ENCODE peak calls at places on chromosomes 12 and 14, in four cellular contexts. X is tibial nerve, G is Peyer's patch, Y is gastrocnemius medialis. P is an unnamed sample. For H3K4me1, the result is how much of the 10 kb centered on the place peaks cover.

GRCh38 chr12:80648866-80649265 is 58.6 kb upstream of the MYF6 start:
- DNase-seq in X (no peak), G (no peak), Y (no peak), P (no peak)

GRCh38 chr12:107651867-107652449 is 33.6 kb upstream of the PWP1 start:
- DNase-seq in X (no peak), G (no peak), Y (no peak), P (no peak)

GRCh38 chr12:3775385-3776035 is 22.6 kb upstream of the CRACR2A start:
- DNase-seq in X (no peak), G (no peak), Y (no peak), P (no peak)

GRCh38 chr14:39912192-39913100 is 480.2 kb upstream of the FBXO33 start:
- DNase-seq in X (no peak), G (no peak), Y (no peak), P (no peak)

GRCh38 chr12:67630373-67631088 is 18.0 kb upstream of the DYRK2 start:
- DNase-seq in X (no peak), G (peak), Y (peak), P (peak)

GRCh38 chr12:130051900-130052299 is 110.4 kb upstream of the FZD10 start:
- DNase-seq in X (no peak), G (no peak), Y (no peak), P (no peak)

GRCh38 chr14:100819829-100820475 is 6.0 kb upstream of the MEG3 start:
- DNase-seq in X (no peak), G (no peak), Y (no peak), P (no peak)

GRCh38 chr14:96130391-96130790 is 74.2 kb upstream of the BDKRB2 start:
- DNase-seq in X (no peak), G (no peak), Y (no peak), P (no peak)

GRCh38 chr12:79124385-79124784 is 259.8 kb downstream of the SYT1 start:
- DNase-seq in X (no peak), G (no peak), Y (no peak), P (no peak)

GRCh38 chr14:90275820-90276219 is 19.5 kb downstream of the PSMC1 start:
- DNase-seq in X (no peak), G (no peak), Y (no peak), P (no peak)

GRCh38 chr12:124967016-124967739 is 21.8 kb downstream of the DHX37 start:
- DNase-seq in X (no peak), G (no peak), Y (no peak), P (no peak)

DNA sequence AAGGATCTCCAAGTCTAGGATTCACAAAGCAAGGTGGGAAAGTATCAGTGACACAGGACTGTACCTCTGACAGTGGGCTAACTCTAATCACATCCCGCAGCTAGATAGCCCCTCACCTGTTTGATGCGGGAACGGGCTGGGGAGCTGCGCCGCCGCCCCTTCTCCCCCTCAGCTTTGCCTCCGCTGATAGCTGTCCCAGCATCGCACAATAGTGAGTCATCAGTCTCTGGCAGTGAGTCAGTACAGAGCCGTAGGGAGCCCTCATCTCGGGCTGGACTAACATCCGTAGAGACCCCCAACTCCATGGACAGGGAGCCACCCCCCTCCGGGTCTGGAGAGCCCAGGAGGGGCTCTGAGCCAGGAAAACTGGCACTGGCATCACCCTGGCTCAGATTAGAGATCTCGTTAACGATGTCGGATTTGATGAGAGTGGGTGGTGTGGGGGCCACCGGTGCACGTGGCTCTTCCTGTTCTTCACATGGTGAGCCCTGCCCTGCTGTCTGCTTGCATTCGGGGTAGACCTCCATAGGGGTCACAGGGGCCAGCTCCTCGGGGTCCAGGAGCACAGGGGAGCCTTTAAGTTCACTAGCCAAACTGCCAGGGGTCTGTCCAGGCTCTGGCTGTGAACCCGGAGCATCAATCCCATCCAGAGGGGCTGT is 10.9 kb downstream of the KMT2D start:
- DNase-seq in X (no peak), G (peak), Y (no peak), P (no peak)
- TF ChIP-seq POLR2A in X (no peak), G (no peak), Y (no peak), P (no peak)

DNA sequence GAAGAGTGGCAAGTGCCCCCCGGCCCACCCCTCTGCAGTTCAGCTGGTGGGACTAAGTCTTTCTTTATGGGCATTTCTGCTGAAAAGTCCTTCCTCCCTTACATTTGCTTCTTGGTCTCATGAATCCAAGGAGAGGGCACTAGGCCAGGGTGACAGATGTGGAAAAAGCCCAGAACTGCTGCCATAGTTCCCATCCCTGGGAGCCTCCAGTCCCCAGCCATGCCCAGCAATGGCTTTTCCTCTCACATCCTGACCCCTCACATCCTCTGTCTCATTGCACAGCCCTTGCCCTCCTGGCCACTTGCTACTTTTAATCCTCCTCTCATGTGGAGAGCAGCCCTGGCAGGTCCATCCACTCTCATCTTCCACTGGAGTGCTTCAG is 122.5 kb downstream of the ZFP36L1 start:
- DNase-seq in X (no peak), G (no peak), Y (no peak), P (no peak)
- H3K4me1 ChIP-seq in X (under half), G (under half), Y (under half), P (half or more)

GRCh38 chr12:128796439-128797118 is 27.2 kb downstream of the SLC15A4 start:
- DNase-seq in X (no peak), G (no peak), Y (peak), P (no peak)
- TF ChIP-seq POLR2A in X (no peak), G (no peak), Y (peak), P (no peak)

GRCh38 chr14:98514016-98514415 is 758.0 kb downstream of the BCL11B start:
- DNase-seq in X (no peak), G (no peak), Y (no peak), P (no peak)
- H3K4me1 ChIP-seq in X (under half), G (under half), Y (under half), P (under half)

DNA sequence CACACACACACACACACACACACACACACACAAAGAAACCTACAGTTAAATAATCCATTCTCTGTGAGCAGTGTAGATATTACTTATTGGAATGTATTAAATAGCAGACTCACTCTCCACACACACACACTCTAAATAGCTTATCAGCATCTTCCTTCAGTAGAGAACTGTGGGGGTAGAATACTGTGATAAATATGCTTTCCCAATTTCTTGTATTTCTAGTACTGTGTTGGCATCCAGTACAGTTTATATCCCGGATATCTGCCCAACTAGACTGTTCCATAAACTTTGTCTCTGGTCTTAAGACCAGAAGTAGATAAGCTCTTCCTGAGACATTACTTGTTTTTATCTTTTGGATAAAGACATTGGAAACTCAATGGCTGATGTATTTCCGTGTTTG is 136.2 kb upstream of the PDZRN4 start:
- DNase-seq in X (no peak), G (no peak), Y (no peak), P (no peak)
- TF ChIP-seq POLR2A in X (no peak), G (no peak), Y (no peak), P (no peak)

DNA sequence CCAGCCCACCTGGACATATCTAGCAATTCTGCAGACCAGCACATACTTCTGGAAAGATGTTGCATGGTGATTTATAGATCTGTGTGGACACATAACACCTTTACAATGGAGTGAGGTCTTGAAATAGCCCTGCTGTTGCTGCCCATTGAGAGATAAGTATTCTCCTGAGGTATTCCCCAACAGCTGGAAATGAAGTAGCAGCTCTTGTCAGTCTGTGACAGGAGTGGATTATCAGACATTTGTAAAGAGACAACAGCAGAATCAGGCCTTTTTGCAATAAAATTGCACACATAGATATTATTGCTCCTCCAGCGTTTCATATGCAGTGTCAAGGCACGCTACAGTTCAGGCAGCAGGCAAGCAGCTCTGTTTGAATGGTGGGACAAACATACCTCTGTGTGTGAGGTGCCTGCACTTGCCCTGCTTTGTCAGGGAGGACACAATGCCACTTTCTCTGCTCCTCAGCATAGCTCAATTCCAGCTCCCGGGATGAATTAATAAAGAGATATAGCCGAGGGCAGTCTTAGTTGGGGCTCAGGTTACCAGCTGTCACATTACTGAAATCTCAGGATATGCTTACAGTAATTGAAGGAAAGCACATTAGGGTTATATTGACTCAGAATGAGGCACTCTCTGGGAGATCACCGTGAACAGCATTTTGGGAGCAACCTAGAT is 49.4 kb downstream of the BICD1 start:
- DNase-seq in X (no peak), G (no peak), Y (no peak), P (no peak)
- H3K4me1 ChIP-seq in X (under half), G (under half), Y (under half), P (under half)

GRCh38 chr14:102510616-102511520 is 1.3 kb upstream of the ANKRD9 start:
- DNase-seq in X (no peak), G (peak), Y (peak), P (no peak)
- TF ChIP-seq POLR2A in X (no peak), G (peak), Y (no peak), P (no peak)

GRCh38 chr14:83347874-83348273 is 1814.2 kb upstream of the SEL1L start:
- DNase-seq in X (no peak), G (no peak), Y (no peak), P (no peak)
- H3K4me1 ChIP-seq in X (under half), G (under half), Y (under half), P (under half)